ENCODE peak calls at places on chromosomes 3 and 15, in four cellular contexts. S, F, H and Z are unnamed samples.
A peak's percentile ranks its signal among the peaks of the same experiment; 100 is the strongest.

GRCh38 chr15:63166219-63166618 is 8.9 kb upstream of the RPS27L start:
- DNase-seq in S (no peak), F (no peak), H (no peak), Z (no peak)

GRCh38 chr3:25235471-25235870 is 192.6 kb upstream of the RARB start:
- DNase-seq in S (no peak), F (peak; percentile 37), H (peak; percentile 62), Z (no peak)

GRCh38 chr3:136947477-136947876 is 10.3 kb upstream of the IL20RB start:
- DNase-seq in S (no peak), F (no peak), H (no peak), Z (no peak)

GRCh38 chr3:32596926-32597369 is 26.3 kb upstream of the DYNC1LI1 start:
- DNase-seq in S (no peak), F (no peak), H (no peak), Z (no peak)

GRCh38 chr3:188239035-188239434 is 85.1 kb downstream of the LPP start:
- DNase-seq in S (no peak), F (no peak), H (no peak), Z (no peak)

GRCh38 chr15:69735126-69735525 is 282.5 kb downstream of the RPLP1 start:
- DNase-seq in S (no peak), F (no peak), H (no peak), Z (no peak)

GRCh38 chr3:162492446-162493081 is 996.0 kb downstream of the OTOL1 start:
- DNase-seq in S (no peak), F (no peak), H (no peak), Z (no peak)

GRCh38 chr15:84669726-84670125 is 11.7 kb upstream of the NMB start:
- DNase-seq in S (no peak), F (no peak), H (peak; percentile 27), Z (no peak)

GRCh38 chr3:116618138-116618537 is 91.4 kb upstream of the TUSC7 start:
- DNase-seq in S (no peak), F (no peak), H (no peak), Z (no peak)

GRCh38 chr3:72725229-72725628 is 123.0 kb downstream of the SHQ1 start:
- DNase-seq in S (no peak), F (no peak), H (no peak), Z (no peak)

GRCh38 chr3:123476967-123477750 is 28.3 kb upstream of the ADCY5 start:
- DNase-seq in S (no peak), F (no peak), H (no peak), Z (no peak)

GRCh38 chr15:66895794-66896453 is 169.5 kb upstream of the SMAD3 start:
- DNase-seq in S (no peak), F (no peak), H (no peak), Z (no peak)

GRCh38 chr15:31300208-31300661 is 26.4 kb upstream of the KLF13 start:
- DNase-seq in S (no peak), F (no peak), H (no peak), Z (peak; percentile 38)

GRCh38 chr15:42921049-42921731 is 612 bp upstream of the TTBK2 start:
- DNase-seq in S (peak; percentile 19), F (no peak), H (no peak), Z (peak; percentile 41)

GRCh38 chr15:62163847-62164499 is 1.1 kb downstream of the C2CD4B start:
- DNase-seq in S (no peak), F (no peak), H (no peak), Z (peak; percentile 47)